ENCODE peak calls at places on chromosomes 13 and 19, in six cellular contexts. One of them, this sample, is unnamed.

GRCh38 chr19:3033595-3034193 is 4.6 kb upstream of the TLE2 start:
- DNase-seq in H1: no peak
- DNase-seq in mesenchymal stem cell: no peak
- DNase-seq in neuronal stem cell: no peak
- DNase-seq in IMR-90: no peak
- DNase-seq in trophoblast cell: peak; percentile 58
- DNase-seq in this sample: no peak

GRCh38 chr13:102667911-102668310 is 26.9 kb downstream of the METTL21C start:
- DNase-seq in H1: no peak
- DNase-seq in mesenchymal stem cell: no peak
- DNase-seq in neuronal stem cell: no peak
- DNase-seq in IMR-90: no peak
- DNase-seq in trophoblast cell: peak; percentile 27
- DNase-seq in this sample: peak; percentile 44

GRCh38 chr13:94673841-94674240 is 38.5 kb downstream of the SOX21 start:
- DNase-seq in H1: no peak
- DNase-seq in mesenchymal stem cell: no peak
- DNase-seq in neuronal stem cell: no peak
- DNase-seq in IMR-90: no peak
- DNase-seq in trophoblast cell: no peak
- DNase-seq in this sample: peak; percentile 39

GRCh38 chr13:75927183-75927582 is 291.1 kb downstream of the LMO7 start:
- DNase-seq in H1: no peak
- DNase-seq in mesenchymal stem cell: no peak
- DNase-seq in neuronal stem cell: no peak
- DNase-seq in IMR-90: peak; percentile 8
- DNase-seq in trophoblast cell: no peak
- DNase-seq in this sample: no peak

GRCh38 chr19:46384396-46384795 is 29.0 kb downstream of the CCDC8 start:
- DNase-seq in H1: no peak
- DNase-seq in mesenchymal stem cell: no peak
- DNase-seq in neuronal stem cell: no peak
- DNase-seq in IMR-90: no peak
- DNase-seq in trophoblast cell: no peak
- DNase-seq in this sample: no peak

GRCh38 chr19:31127132-31127967 is 221.9 kb downstream of the TSHZ3 start:
- DNase-seq in H1: no peak
- DNase-seq in mesenchymal stem cell: peak; percentile 98
- DNase-seq in neuronal stem cell: no peak
- DNase-seq in IMR-90: peak; percentile 99
- DNase-seq in trophoblast cell: no peak
- DNase-seq in this sample: peak; percentile 63

GRCh38 chr19:18830488-18830887 is 1.3 kb upstream of the UPF1 start:
- DNase-seq in H1: no peak
- DNase-seq in mesenchymal stem cell: no peak
- DNase-seq in neuronal stem cell: no peak
- DNase-seq in IMR-90: no peak
- DNase-seq in trophoblast cell: no peak
- DNase-seq in this sample: no peak

GRCh38 chr13:41456768-41457588 is at the start of gene RGCC:
- DNase-seq in H1: peak; percentile 81
- DNase-seq in mesenchymal stem cell: peak; percentile 70
- DNase-seq in neuronal stem cell: peak; percentile 56
- DNase-seq in IMR-90: peak; percentile 49
- DNase-seq in trophoblast cell: peak; percentile 89
- DNase-seq in this sample: peak; percentile 72

GRCh38 chr19:48123907-48124675 is 13.5 kb upstream of the PLA2G4C start:
- DNase-seq in H1: no peak
- DNase-seq in mesenchymal stem cell: no peak
- DNase-seq in neuronal stem cell: peak; percentile 54
- DNase-seq in IMR-90: peak; percentile 73
- DNase-seq in trophoblast cell: no peak
- DNase-seq in this sample: no peak

GRCh38 chr13:89925107-89925506 is 1422.4 kb upstream of the MIR17HG start:
- DNase-seq in H1: no peak
- DNase-seq in mesenchymal stem cell: peak; percentile 60
- DNase-seq in neuronal stem cell: peak; percentile 12
- DNase-seq in IMR-90: peak; percentile 2
- DNase-seq in trophoblast cell: no peak
- DNase-seq in this sample: peak; percentile 61

GRCh38 chr19:3275068-3275582 is 50.7 kb downstream of the CELF5 start:
- DNase-seq in H1: no peak
- DNase-seq in mesenchymal stem cell: peak; percentile 22
- DNase-seq in neuronal stem cell: peak; percentile 69
- DNase-seq in IMR-90: no peak
- DNase-seq in trophoblast cell: no peak
- DNase-seq in this sample: peak; percentile 85

GRCh38 chr13:95296326-95296939 is 4.8 kb downstream of the ABCC4 start:
- DNase-seq in H1: peak; percentile 85
- DNase-seq in mesenchymal stem cell: no peak
- DNase-seq in neuronal stem cell: no peak
- DNase-seq in IMR-90: no peak
- DNase-seq in trophoblast cell: peak; percentile 58
- DNase-seq in this sample: peak; percentile 70

GRCh38 chr13:111531505-111531904 is 211.1 kb downstream of the TEX29 start:
- DNase-seq in H1: no peak
- DNase-seq in mesenchymal stem cell: no peak
- DNase-seq in neuronal stem cell: no peak
- DNase-seq in IMR-90: peak; percentile 0
- DNase-seq in trophoblast cell: peak; percentile 1
- DNase-seq in this sample: no peak

GRCh38 chr13:113926951-113927660 is 46.8 kb downstream of the C13orf46 start:
- DNase-seq in H1: no peak
- DNase-seq in mesenchymal stem cell: no peak
- DNase-seq in neuronal stem cell: no peak
- DNase-seq in IMR-90: no peak
- DNase-seq in trophoblast cell: no peak
- DNase-seq in this sample: no peak

GRCh38 chr13:84655677-84656076 is 773.4 kb upstream of the SLITRK1 start:
- DNase-seq in H1: no peak
- DNase-seq in mesenchymal stem cell: no peak
- DNase-seq in neuronal stem cell: no peak
- DNase-seq in IMR-90: peak; percentile 31
- DNase-seq in trophoblast cell: no peak
- DNase-seq in this sample: peak; percentile 31

GRCh38 chr13:77239312-77239711 is 87.6 kb downstream of the MYCBP2 start:
- DNase-seq in H1: no peak
- DNase-seq in mesenchymal stem cell: no peak
- DNase-seq in neuronal stem cell: no peak
- DNase-seq in IMR-90: peak; percentile 48
- DNase-seq in trophoblast cell: no peak
- DNase-seq in this sample: no peak

GRCh38 chr19:3375221-3376088 is 9.1 kb downstream of the NFIC start:
- DNase-seq in H1: no peak
- DNase-seq in mesenchymal stem cell: peak; percentile 45
- DNase-seq in neuronal stem cell: no peak
- DNase-seq in IMR-90: peak; percentile 70
- DNase-seq in trophoblast cell: no peak
- DNase-seq in this sample: no peak

GRCh38 chr19:13881231-13881691 is 4.3 kb downstream of the NANOS3 start:
- DNase-seq in H1: no peak
- DNase-seq in mesenchymal stem cell: peak; percentile 45
- DNase-seq in neuronal stem cell: no peak
- DNase-seq in IMR-90: peak; percentile 27
- DNase-seq in trophoblast cell: no peak
- DNase-seq in this sample: peak; percentile 88

GRCh38 chr13:44273991-44274810 is 99.4 kb upstream of the SERP2 start:
- DNase-seq in H1: no peak
- DNase-seq in mesenchymal stem cell: peak; percentile 67
- DNase-seq in neuronal stem cell: no peak
- DNase-seq in IMR-90: peak; percentile 77
- DNase-seq in trophoblast cell: peak; percentile 62
- DNase-seq in this sample: no peak

GRCh38 chr19:7360393-7360984 is 11.8 kb downstream of the ARHGEF18 start:
- DNase-seq in H1: no peak
- DNase-seq in mesenchymal stem cell: peak; percentile 39
- DNase-seq in neuronal stem cell: no peak
- DNase-seq in IMR-90: peak; percentile 16
- DNase-seq in trophoblast cell: no peak
- DNase-seq in this sample: no peak

GRCh38 chr13:80603351-80603750 is 262.4 kb upstream of the SPRY2 start:
- DNase-seq in H1: no peak
- DNase-seq in mesenchymal stem cell: no peak
- DNase-seq in neuronal stem cell: no peak
- DNase-seq in IMR-90: no peak
- DNase-seq in trophoblast cell: no peak
- DNase-seq in this sample: no peak

GRCh38 chr19:43777163-43777700 is 3.5 kb downstream of the KCNN4 start:
- DNase-seq in H1: no peak
- DNase-seq in mesenchymal stem cell: peak; percentile 25
- DNase-seq in neuronal stem cell: no peak
- DNase-seq in IMR-90: peak; percentile 36
- DNase-seq in trophoblast cell: no peak
- DNase-seq in this sample: no peak

GRCh38 chr19:43775299-43775890 is 5.4 kb downstream of the KCNN4 start:
- DNase-seq in H1: no peak
- DNase-seq in mesenchymal stem cell: no peak
- DNase-seq in neuronal stem cell: no peak
- DNase-seq in IMR-90: no peak
- DNase-seq in trophoblast cell: no peak
- DNase-seq in this sample: no peak

GRCh38 chr19:43776285-43776684 is 4.5 kb downstream of the KCNN4 start:
- DNase-seq in H1: no peak
- DNase-seq in mesenchymal stem cell: no peak
- DNase-seq in neuronal stem cell: no peak
- DNase-seq in IMR-90: no peak
- DNase-seq in trophoblast cell: no peak
- DNase-seq in this sample: no peak

GRCh38 chr19:43773725-43774102 is 7.1 kb downstream of the KCNN4 start:
- DNase-seq in H1: no peak
- DNase-seq in mesenchymal stem cell: no peak
- DNase-seq in neuronal stem cell: no peak
- DNase-seq in IMR-90: no peak
- DNase-seq in trophoblast cell: no peak
- DNase-seq in this sample: no peak

DNA sequence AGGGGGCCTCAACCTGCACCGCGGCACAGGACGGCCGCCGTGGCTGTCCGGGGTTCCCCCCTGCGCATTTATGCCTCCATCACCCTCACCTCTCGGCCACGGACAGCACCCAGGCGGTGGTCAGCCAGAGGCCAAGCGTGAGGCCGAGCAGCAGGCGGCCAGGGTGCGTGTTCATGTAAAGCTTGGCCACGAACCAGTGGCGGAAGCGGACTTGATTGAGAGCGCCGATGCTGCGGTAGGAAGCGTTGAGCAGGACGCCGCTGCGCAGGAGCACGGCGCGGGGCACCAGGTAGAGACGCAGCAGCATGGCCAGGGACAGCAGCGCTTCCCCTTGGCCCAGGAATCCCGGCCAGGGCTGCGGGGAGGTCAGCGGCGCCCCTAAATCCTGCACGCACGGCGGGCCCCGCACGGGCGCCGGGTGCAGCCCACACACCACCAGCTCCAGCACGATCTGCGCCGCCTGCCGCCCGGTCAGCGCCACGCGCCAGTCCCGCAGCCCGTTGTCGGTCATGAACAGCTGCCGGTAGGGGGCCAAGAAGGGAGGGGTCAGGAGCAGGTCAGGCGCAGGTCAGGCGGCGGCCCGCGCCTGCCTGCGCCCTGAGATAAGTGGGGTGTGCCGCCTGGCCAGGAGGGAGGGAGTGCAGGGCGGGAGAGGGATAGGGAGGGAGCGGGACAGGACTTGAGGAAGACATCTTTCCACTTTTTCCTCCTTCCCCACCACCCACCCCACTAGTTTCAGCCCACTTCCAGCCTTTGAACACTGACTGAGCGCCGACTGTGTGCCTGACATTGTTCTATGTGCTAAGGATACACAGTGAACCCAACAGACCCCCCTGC is 6.5 kb downstream of the KCNN4 start:
- DNase-seq in H1: peak; percentile 84
- DNase-seq in mesenchymal stem cell: peak; percentile 69
- DNase-seq in neuronal stem cell: peak; percentile 57
- DNase-seq in IMR-90: peak; percentile 58
- DNase-seq in trophoblast cell: no peak
- DNase-seq in this sample: peak; percentile 78
- H3K4me3 ChIP-seq in H1: peak overlapping the region; percentile 62
- H3K4me3 ChIP-seq in mesenchymal stem cell: peak overlapping the region; percentile 55
- H3K4me3 ChIP-seq in neuronal stem cell: peak overlapping the region; percentile 18
- H3K4me3 ChIP-seq in IMR-90: no peak overlapping the region
- H3K4me3 ChIP-seq in trophoblast cell: peak overlapping the region; percentile 58
- H3K4me3 ChIP-seq in this sample: no peak overlapping the region

GRCh38 chr19:21328885-21329605 is at the start of gene ZNF708:
- DNase-seq in H1: peak; percentile 83
- DNase-seq in mesenchymal stem cell: peak; percentile 95
- DNase-seq in neuronal stem cell: peak; percentile 87
- DNase-seq in IMR-90: peak; percentile 90
- DNase-seq in trophoblast cell: peak; percentile 95
- DNase-seq in this sample: peak; percentile 98
- H3K4ac ChIP-seq in H1: no peak within 1 kb of the TSS
- H3K4ac ChIP-seq in mesenchymal stem cell: peak within 1 kb of the TSS; percentile 98
- H3K4ac ChIP-seq in neuronal stem cell: no peak within 1 kb of the TSS
- H3K4ac ChIP-seq in IMR-90: peak within 1 kb of the TSS; percentile 90
- H3K4ac ChIP-seq in trophoblast cell: peak within 1 kb of the TSS; percentile 99
- H3K4ac ChIP-seq in this sample: peak within 1 kb of the TSS; percentile 72

DNA sequence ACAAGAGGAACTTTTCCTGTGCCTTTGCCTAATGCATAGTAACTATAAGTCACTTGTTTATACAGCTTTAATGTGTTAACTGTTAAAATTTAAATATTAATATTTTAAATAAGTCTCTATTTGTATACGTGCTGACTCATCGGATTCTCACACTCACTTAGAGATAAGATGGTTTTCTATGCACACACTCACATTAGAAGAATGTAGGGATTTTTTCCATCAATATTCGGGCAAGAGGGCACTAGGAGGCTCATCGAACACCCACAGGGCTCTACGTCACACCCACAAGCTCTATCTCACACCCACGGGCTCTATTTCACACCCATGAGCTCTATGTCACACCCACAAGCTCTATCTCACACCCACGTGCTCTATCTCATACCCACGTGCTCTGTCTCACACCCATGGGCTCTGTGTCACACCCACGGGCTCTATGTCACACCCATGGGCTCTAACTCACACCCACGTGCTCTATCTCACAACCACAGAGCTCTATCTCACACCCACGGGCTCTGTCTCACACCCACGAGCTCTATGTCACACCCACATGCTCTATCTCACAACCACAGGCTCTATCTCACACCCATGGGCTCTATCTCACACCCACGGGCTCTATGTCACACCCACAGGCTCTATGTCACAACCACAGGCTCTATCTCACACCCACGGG is 73.4 kb downstream of the COL4A2 start:
- DNase-seq in H1: no peak
- DNase-seq in mesenchymal stem cell: peak; percentile 89
- DNase-seq in neuronal stem cell: no peak
- DNase-seq in IMR-90: peak; percentile 98
- DNase-seq in trophoblast cell: peak; percentile 53
- DNase-seq in this sample: peak; percentile 55
- H3K4me3 ChIP-seq in H1: no peak overlapping the region
- H3K4me3 ChIP-seq in mesenchymal stem cell: no peak overlapping the region
- H3K4me3 ChIP-seq in neuronal stem cell: no peak overlapping the region
- H3K4me3 ChIP-seq in IMR-90: no peak overlapping the region
- H3K4me3 ChIP-seq in trophoblast cell: no peak overlapping the region
- H3K4me3 ChIP-seq in this sample: no peak overlapping the region

DNA sequence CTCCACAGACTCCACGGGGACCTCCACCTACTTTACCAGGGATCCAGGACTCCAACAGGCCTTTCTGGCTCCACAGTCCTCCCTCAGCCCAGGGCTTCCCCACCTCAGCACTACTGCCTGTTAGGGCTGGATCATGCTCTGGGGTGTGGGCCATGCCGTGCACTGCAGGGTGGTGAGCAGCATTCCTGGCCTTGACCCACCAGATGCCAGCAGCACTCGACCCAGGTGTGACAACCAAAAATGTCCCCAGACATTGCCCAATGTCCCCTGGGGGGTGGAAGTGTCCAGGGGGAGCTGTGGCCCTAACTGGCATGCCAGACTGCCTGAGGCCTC is 42.0 kb downstream of the EPS15L1 start:
- DNase-seq in H1: no peak
- DNase-seq in mesenchymal stem cell: no peak
- DNase-seq in neuronal stem cell: no peak
- DNase-seq in IMR-90: no peak
- DNase-seq in trophoblast cell: no peak
- DNase-seq in this sample: no peak
- H3K4ac ChIP-seq in H1: no peak overlapping the region
- H3K4ac ChIP-seq in mesenchymal stem cell: no peak overlapping the region
- H3K4ac ChIP-seq in neuronal stem cell: no peak overlapping the region
- H3K4ac ChIP-seq in IMR-90: no peak overlapping the region
- H3K4ac ChIP-seq in trophoblast cell: no peak overlapping the region
- H3K4ac ChIP-seq in this sample: no peak overlapping the region